ENCODE peak calls at places on chromosomes 2 and 18, in eight cellular contexts. W is AG10803, V is PC-3, P is HFF-Myc, X is Panc1, B is endodermal cell, Y is esophagus squamous epithelium, K is LNCaP clone FGC. R is an unnamed sample.

GRCh38 chr2:20415511-20415918 is 31.4 kb upstream of the RHOB start:
- DNase-seq in Y (no peak), P (no peak), W (peak; percentile 52), V (peak; percentile 13), K (no peak), X (no peak), B (no peak), R (no peak)

GRCh38 chr2:200695178-200695930 is 109.5 kb downstream of the AOX1 start:
- DNase-seq in P (no peak), B (no peak), V (no peak), X (no peak), K (no peak), Y (no peak), W (no peak), R (no peak)

GRCh38 chr2:169768262-169768995 is 30.2 kb upstream of the SSB start:
- DNase-seq in Y (no peak), K (no peak), P (no peak), B (no peak), X (no peak), V (no peak), W (no peak), R (no peak)

GRCh38 chr18:6476880-6477279 is 62.2 kb upstream of the L3MBTL4 start:
- DNase-seq in Y (no peak), P (no peak), V (peak; percentile 9), B (no peak), W (no peak), X (no peak), K (no peak), R (no peak)

GRCh38 chr2:85178980-85179411 is 45.8 kb downstream of the TCF7L1 start:
- DNase-seq in B (peak; percentile 81), K (no peak), W (no peak), V (no peak), Y (no peak), X (no peak), P (no peak), R (no peak)

GRCh38 chr2:27075219-27075871 is 3.1 kb upstream of the EMILIN1 start:
- DNase-seq in V (no peak), K (no peak), P (no peak), W (no peak), Y (no peak), X (no peak), B (no peak), R (no peak)

GRCh38 chr2:234437642-234438321 is 59.1 kb downstream of the ARL4C start:
- DNase-seq in Y (no peak), P (no peak), B (no peak), K (no peak), V (no peak), W (no peak), X (no peak), R (no peak)

GRCh38 chr2:240234503-240234951 is 94.1 kb upstream of the OTOS start:
- DNase-seq in K (no peak), V (no peak), W (no peak), X (no peak), P (no peak), Y (no peak), B (no peak), R (no peak)

GRCh38 chr18:52190195-52190594 is 149.8 kb upstream of the DCC start:
- DNase-seq in Y (no peak), B (no peak), P (no peak), K (no peak), W (no peak), V (no peak), X (no peak), R (no peak)

DNA sequence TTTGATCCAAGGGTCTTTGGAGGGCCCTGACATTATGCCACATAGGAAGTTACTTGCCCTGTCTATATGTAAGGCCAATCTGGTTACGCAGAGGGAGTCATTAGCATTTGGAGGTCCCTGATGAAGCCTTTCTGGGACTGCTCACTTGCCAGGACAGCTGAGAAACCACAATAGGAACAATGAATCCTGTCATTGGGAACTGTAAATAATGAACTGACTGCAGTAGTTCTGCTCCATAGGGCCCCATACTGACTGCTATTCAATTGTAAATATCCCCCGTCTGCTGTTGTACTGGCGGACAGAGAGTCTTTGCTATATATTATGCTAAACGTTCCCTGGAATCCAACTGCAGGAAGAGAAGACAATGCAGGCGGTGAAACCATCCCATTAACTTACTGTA is 149.4 kb upstream of the DCC start:
- DNase-seq in W (no peak), B (no peak), V (no peak), K (no peak), Y (no peak), X (no peak), P (no peak), R (no peak)
- H3K4me3 ChIP-seq in W (no peak overlapping the region), B (no peak overlapping the region), V (no peak overlapping the region), K (no peak overlapping the region), Y (no peak overlapping the region), X (no peak overlapping the region), P (no peak overlapping the region), R (no peak overlapping the region)

DNA sequence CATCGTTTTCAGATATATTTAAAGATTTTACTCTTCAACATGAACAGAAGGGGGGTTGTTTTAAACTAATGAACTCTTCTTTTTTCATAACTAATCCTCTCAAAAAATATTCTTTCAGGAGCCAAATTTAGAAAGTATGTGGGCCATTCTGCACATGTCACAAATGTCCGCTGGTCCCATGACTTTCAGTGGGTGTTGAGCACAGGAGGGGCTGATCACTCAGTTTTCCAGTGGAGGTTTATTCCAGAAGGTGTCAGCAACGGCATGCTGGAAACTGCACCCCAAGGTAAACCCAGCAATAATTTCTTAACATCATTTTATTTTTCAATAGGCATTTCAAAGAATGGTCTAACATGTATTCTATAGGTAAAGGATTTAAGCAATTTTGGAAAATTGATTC is 136.0 kb downstream of the EML6 start:
- DNase-seq in K (no peak), P (no peak), W (no peak), B (no peak), X (no peak), Y (no peak), V (no peak), R (no peak)
- TF ChIP-seq CTCF in K (no peak), P (no peak), W (no peak), B (no peak), X (peak; percentile 20), Y (no peak), V (peak; percentile 8), R (no peak)

DNA sequence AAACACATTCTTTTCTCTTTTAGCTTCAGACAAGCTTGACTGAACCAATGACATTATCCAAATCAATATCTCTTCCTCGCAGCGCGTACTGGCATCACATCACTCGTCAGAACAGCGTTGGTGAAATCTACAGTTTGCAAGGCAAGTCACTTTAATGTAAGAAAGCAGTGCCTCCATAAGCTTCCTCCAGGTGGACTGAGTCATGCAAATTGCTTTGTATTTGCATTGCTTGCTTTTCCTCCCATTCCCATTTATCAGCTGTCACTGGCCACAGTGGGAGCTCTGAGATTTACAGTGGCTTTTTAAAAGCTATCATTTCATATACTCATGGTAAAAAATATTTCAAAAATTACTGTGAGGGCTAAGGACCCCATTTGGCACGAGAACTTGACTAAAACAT is 189.9 kb downstream of the CD226 start:
- DNase-seq in V (peak; percentile 70), P (no peak), W (no peak), K (no peak), X (no peak), Y (no peak), B (peak; percentile 63), R (no peak)
- H3K4me3 ChIP-seq in V (no peak overlapping the region), P (no peak overlapping the region), W (no peak overlapping the region), K (no peak overlapping the region), X (no peak overlapping the region), Y (no peak overlapping the region), B (no peak overlapping the region), R (no peak overlapping the region)

DNA sequence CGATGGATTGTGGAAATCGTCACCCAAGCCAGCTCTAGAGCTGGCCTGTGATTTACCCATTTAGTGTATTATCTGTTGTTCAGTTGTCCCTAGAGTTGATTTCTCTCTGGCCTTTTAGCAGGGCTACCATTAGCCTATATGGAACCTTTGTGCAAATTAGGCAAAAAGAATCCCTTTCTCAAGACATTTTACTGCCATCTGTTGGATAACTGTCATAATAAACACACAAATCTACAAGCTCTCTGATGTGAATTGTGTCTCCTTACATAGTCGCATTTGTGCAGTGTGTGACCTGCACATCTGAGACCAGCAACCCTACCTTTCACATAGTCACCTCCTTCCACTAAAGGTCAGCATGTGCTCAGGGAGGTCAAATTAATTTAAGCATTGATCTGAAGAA is 34.0 kb downstream of the LOXHD1 start:
- DNase-seq in X (no peak), V (peak; percentile 25), Y (no peak), P (no peak), B (no peak), W (peak; percentile 13), K (no peak), R (no peak)
- TF ChIP-seq CTCF in X (peak; percentile 15), V (peak; percentile 30), Y (no peak), P (no peak), B (peak; percentile 24), W (no peak), K (peak; percentile 50), R (peak; percentile 15)